ENCODE peak calls at places on chromosomes 6 and 20, in four cellular contexts. I is effector memory CD4-positive, alpha-beta T cell; X is astrocyte; Z is A549. G is an unnamed sample.

GRCh38 chr20:13008761-13009681 is at the start of gene SPTLC3:
- DNase-seq in I (no peak), X (peak), Z (no peak), G (no peak)

GRCh38 chr20:62891111-62891510 is 29.5 kb upstream of the TCFL5 start:
- DNase-seq in I (no peak), X (no peak), Z (no peak), G (peak)

GRCh38 chr6:156646496-156646895 is 130.7 kb upstream of the ARID1B start:
- DNase-seq in I (no peak), X (no peak), Z (no peak), G (no peak)

GRCh38 chr6:10658910-10659696 is 35.3 kb downstream of the C6orf52 start:
- DNase-seq in I (no peak), X (no peak), Z (no peak), G (no peak)

GRCh38 chr20:56664791-56665190 is 35.7 kb downstream of the TFAP2C start:
- DNase-seq in I (no peak), X (no peak), Z (no peak), G (no peak)

GRCh38 chr20:53751394-53752368 is 158.0 kb upstream of the ZNF217 start:
- DNase-seq in I (no peak), X (no peak), Z (no peak), G (no peak)

GRCh38 chr6:43119456-43119855 is 43.3 kb downstream of the PTK7 start:
- DNase-seq in I (no peak), X (no peak), Z (no peak), G (no peak)

GRCh38 chr6:16585805-16586204 is 175.5 kb downstream of the ATXN1 start:
- DNase-seq in I (no peak), X (no peak), Z (no peak), G (no peak)

GRCh38 chr6:137165375-137166246 is 7.8 kb downstream of the IL22RA2 start:
- DNase-seq in I (peak), X (no peak), Z (peak), G (no peak)

GRCh38 chr20:45053441-45054351 is 47.2 kb downstream of the KCNS1 start:
- DNase-seq in I (no peak), X (no peak), Z (no peak), G (no peak)

GRCh38 chr6:49546371-49546770 is 4.1 kb upstream of the C6orf141 start:
- DNase-seq in I (no peak), X (no peak), Z (no peak), G (no peak)

GRCh38 chr20:2005359-2005758 is 11.5 kb upstream of the PDYN start:
- DNase-seq in I (no peak), X (no peak), Z (no peak), G (no peak)

GRCh38 chr20:39123161-39123560 is 161.0 kb downstream of the DHX35 start:
- DNase-seq in I (no peak), X (no peak), Z (no peak), G (no peak)

GRCh38 chr6:150541587-150541986 is 58.1 kb upstream of the PLEKHG1 start:
- DNase-seq in I (no peak), X (no peak), Z (no peak), G (no peak)

GRCh38 chr20:1415667-1416468 is 23.0 kb upstream of the FKBP1A start:
- DNase-seq in I (no peak), X (peak), Z (peak), G (no peak)

GRCh38 chr20:49699200-49699992 is 14.3 kb downstream of the B4GALT5 start:
- DNase-seq in I (peak), X (peak), Z (peak), G (no peak)

GRCh38 chr6:87742106-87742505 is 40.1 kb upstream of the AKIRIN2 start:
- DNase-seq in I (peak), X (no peak), Z (no peak), G (no peak)

GRCh38 chr6:123592426-123592825 is 44.3 kb downstream of the TRDN start:
- DNase-seq in I (no peak), X (no peak), Z (no peak), G (no peak)

GRCh38 chr6:133568970-133569889 is 319.7 kb upstream of the TCF21 start:
- DNase-seq in I (no peak), X (peak), Z (peak), G (no peak)

GRCh38 chr6:20085817-20086216 is 126.5 kb downstream of the MBOAT1 start:
- DNase-seq in I (no peak), X (no peak), Z (no peak), G (no peak)

GRCh38 chr6:139371421-139372253 is 2.8 kb downstream of the CITED2 start:
- DNase-seq in I (no peak), X (peak), Z (no peak), G (no peak)

GRCh38 chr6:37699138-37699766 is 1.6 kb upstream of the MDGA1 start:
- DNase-seq in I (peak), X (no peak), Z (no peak), G (no peak)

GRCh38 chr6:121885399-121886152 is 450.1 kb downstream of the GJA1 start:
- DNase-seq in I (no peak), X (no peak), Z (no peak), G (no peak)

GRCh38 chr20:32963176-32963575 is 41.1 kb downstream of the SUN5 start:
- DNase-seq in I (no peak), X (no peak), Z (no peak), G (no peak)

GRCh38 chr6:103675807-103676406 is 1183.8 kb downstream of the HACE1 start:
- DNase-seq in I (no peak), X (no peak), Z (no peak), G (no peak)

GRCh38 chr6:84498905-84499304 is 265.5 kb downstream of the TBX18 start:
- DNase-seq in I (no peak), X (no peak), Z (no peak), G (no peak)

GRCh38 chr6:13284646-13285045 is 43.7 kb downstream of the TBC1D7 start:
- DNase-seq in I (no peak), X (no peak), Z (no peak), G (no peak)

GRCh38 chr6:144745434-144745833 is 460.3 kb downstream of the UTRN start:
- DNase-seq in I (no peak), X (no peak), Z (no peak), G (no peak)

GRCh38 chr6:53287336-53288225 is 61.2 kb downstream of the ELOVL5 start:
- DNase-seq in I (no peak), X (no peak), Z (no peak), G (no peak)

GRCh38 chr6:3919849-3920248 is 70.7 kb downstream of the FAM50B start:
- DNase-seq in I (no peak), X (no peak), Z (no peak), G (no peak)

GRCh38 chr6:2448826-2449571 is 203.6 kb upstream of the GMDS start:
- DNase-seq in I (no peak), X (peak), Z (peak), G (no peak)

GRCh38 chr6:148251286-148251685 is 91.4 kb upstream of the SASH1 start:
- DNase-seq in I (no peak), X (peak), Z (no peak), G (no peak)

GRCh38 chr20:57662028-57662312 is 41.7 kb upstream of the ZBP1 start:
- DNase-seq in I (no peak), X (no peak), Z (no peak), G (peak)

GRCh38 chr6:113182370-113183141 is 674.6 kb upstream of the MARCKS start:
- DNase-seq in I (no peak), X (peak), Z (peak), G (no peak)

DNA sequence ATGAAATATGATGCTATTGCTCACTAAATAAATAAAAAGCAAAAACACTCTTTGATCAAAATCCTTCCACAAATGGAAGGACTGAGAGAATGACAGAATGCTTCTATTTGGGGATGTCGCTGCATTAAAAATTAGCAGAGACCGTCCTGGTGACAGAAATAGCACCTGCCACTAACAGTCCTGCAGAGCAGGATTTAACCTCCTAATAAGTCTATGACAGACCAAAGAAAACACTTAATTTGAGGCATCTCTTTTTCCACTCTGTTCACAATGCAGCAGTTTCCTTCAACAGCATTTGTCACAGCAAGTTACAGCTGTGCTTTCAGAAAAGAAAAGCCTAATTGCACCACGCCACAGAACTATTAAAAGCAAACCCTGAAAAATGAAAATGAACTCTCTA is 140.6 kb upstream of the BEND6 start:
- DNase-seq in I (no peak), X (no peak), Z (no peak), G (no peak)
- H3K4me3 ChIP-seq in I (no peak), X (no peak), Z (no peak), G (no peak)

GRCh38 chr6:25017486-25017885 is 81.7 kb upstream of the RIPOR2 start:
- DNase-seq in I (no peak), X (peak), Z (no peak), G (no peak)
- H3K27ac ChIP-seq in I (peak), X (no peak), Z (no peak), G (peak)

DNA sequence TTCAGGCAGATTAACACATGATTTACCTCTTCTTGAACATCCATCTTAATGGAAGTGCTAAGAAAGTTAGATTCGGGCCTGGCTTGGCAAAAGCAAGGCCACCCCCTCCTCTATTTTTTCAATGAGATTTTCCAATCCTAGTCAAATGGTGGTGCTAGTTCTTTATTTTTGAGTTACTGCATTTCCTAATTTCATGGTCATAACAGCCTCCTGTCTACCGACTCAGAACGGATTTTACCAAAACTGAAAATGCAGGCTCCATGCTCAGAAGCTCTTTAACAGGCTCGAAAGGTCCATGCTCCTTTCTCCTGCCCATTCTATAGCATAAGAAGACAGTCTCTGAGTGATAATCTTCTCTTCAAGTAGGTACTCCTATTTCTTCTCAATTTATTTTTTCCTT is 117.2 kb upstream of the ESR1 start:
- DNase-seq in I (no peak), X (no peak), Z (no peak), G (no peak)
- H3K4me3 ChIP-seq in I (peak), X (no peak), Z (no peak), G (peak)

GRCh38 chr6:28900577-28901266 is 23.1 kb downstream of the TRIM27 start:
- DNase-seq in I (no peak), X (no peak), Z (no peak), G (no peak)

GRCh38 chr6:28910901-28911680 is 12.7 kb downstream of the TRIM27 start:
- DNase-seq in I (no peak), X (no peak), Z (no peak), G (no peak)

GRCh38 chr6:28907394-28907793 is 16.4 kb downstream of the TRIM27 start:
- DNase-seq in I (no peak), X (peak), Z (no peak), G (no peak)

GRCh38 chr6:28903686-28904085 is 20.1 kb downstream of the TRIM27 start:
- DNase-seq in I (no peak), X (no peak), Z (no peak), G (no peak)

GRCh38 chr6:28906674-28907073 is 17.1 kb downstream of the TRIM27 start:
- DNase-seq in I (no peak), X (no peak), Z (no peak), G (no peak)
- H3K27ac ChIP-seq in I (no peak), X (peak), Z (no peak), G (peak)